ENCODE peak calls at places on chromosomes 6 and 20, in nine cellular contexts. A, V, N, T, U, K, Z, Y and C are unnamed samples.

GRCh38 chr6:101281266-101281665 is 112.2 kb upstream of the GRIK2 start:
- DNase-seq in A (no peak), V (no peak), N (peak; percentile 63), T (no peak), U (no peak), K (no peak), Z (no peak), Y (no peak), C (peak; percentile 4)

GRCh38 chr6:148193063-148193680 is 149.5 kb upstream of the SASH1 start:
- DNase-seq in A (no peak), V (no peak), N (peak; percentile 96), T (no peak), U (no peak), K (no peak), Z (no peak), Y (no peak), C (no peak)

GRCh38 chr20:1333462-1334369 is 4.8 kb upstream of the SDCBP2 start:
- DNase-seq in A (no peak), V (no peak), N (no peak), T (peak; percentile 34), U (no peak), K (peak; percentile 17), Z (no peak), Y (no peak), C (no peak)

GRCh38 chr6:130625825-130626500 is 201.2 kb upstream of the SMLR1 start:
- DNase-seq in A (no peak), V (peak; percentile 21), N (no peak), T (no peak), U (no peak), K (no peak), Z (peak; percentile 17), Y (no peak), C (no peak)

GRCh38 chr6:36340671-36341454 is 4.2 kb upstream of the BNIP5 start:
- DNase-seq in A (no peak), V (peak; percentile 89), N (peak; percentile 59), T (peak; percentile 85), U (peak; percentile 87), K (peak; percentile 79), Z (peak; percentile 75), Y (peak; percentile 5), C (peak; percentile 79)

GRCh38 chr6:119628691-119629621 is 279.4 kb upstream of the MAN1A1 start:
- DNase-seq in A (no peak), V (no peak), N (no peak), T (no peak), U (no peak), K (no peak), Z (no peak), Y (no peak), C (no peak)

GRCh38 chr6:127291495-127291894 is 24.8 kb downstream of the RNF146 start:
- DNase-seq in A (no peak), V (no peak), N (no peak), T (no peak), U (no peak), K (no peak), Z (no peak), Y (no peak), C (no peak)

GRCh38 chr20:36121981-36122930 is 32.3 kb upstream of the EPB41L1 start:
- DNase-seq in A (no peak), V (no peak), N (peak; percentile 91), T (no peak), U (no peak), K (no peak), Z (no peak), Y (no peak), C (peak; percentile 93)

GRCh38 chr20:40393161-40393560 is 295.9 kb downstream of the MAFB start:
- DNase-seq in A (no peak), V (no peak), N (no peak), T (no peak), U (no peak), K (no peak), Z (no peak), Y (no peak), C (no peak)

GRCh38 chr20:32651537-32651936 is 22.2 kb downstream of the C20orf203 start:
- DNase-seq in A (no peak), V (no peak), N (no peak), T (no peak), U (no peak), K (no peak), Z (no peak), Y (no peak), C (no peak)

GRCh38 chr6:79167931-79168694 is 66.4 kb downstream of the HMGN3 start:
- DNase-seq in A (no peak), V (peak; percentile 15), N (no peak), T (no peak), U (no peak), K (no peak), Z (peak; percentile 13), Y (no peak), C (no peak)

GRCh38 chr20:17675519-17676377 is 6.3 kb downstream of the RRBP1 start:
- DNase-seq in A (no peak), V (no peak), N (no peak), T (peak; percentile 59), U (no peak), K (no peak), Z (no peak), Y (no peak), C (no peak)

GRCh38 chr20:49245921-49246740 is 26.9 kb downstream of the DDX27 start:
- DNase-seq in A (no peak), V (peak; percentile 73), N (peak; percentile 52), T (no peak), U (no peak), K (no peak), Z (peak; percentile 70), Y (peak; percentile 22), C (no peak)

GRCh38 chr6:162631546-162631945 is 96.0 kb downstream of the PRKN start:
- DNase-seq in A (no peak), V (no peak), N (no peak), T (no peak), U (no peak), K (no peak), Z (no peak), Y (no peak), C (no peak)

GRCh38 chr6:158631678-158632537 is 12.6 kb downstream of the DYNLT1 start:
- DNase-seq in A (no peak), V (peak; percentile 88), N (peak; percentile 76), T (peak; percentile 88), U (no peak), K (peak; percentile 40), Z (peak; percentile 89), Y (no peak), C (no peak)

GRCh38 chr6:134451529-134451928 is 133.6 kb upstream of the SGK1 start:
- DNase-seq in A (no peak), V (no peak), N (no peak), T (no peak), U (no peak), K (no peak), Z (no peak), Y (no peak), C (peak; percentile 22)
- TF ChIP-seq CTCF in A (no peak), V (no peak), N (no peak), T (no peak), U (no peak), K (no peak), Z (no peak), Y (no peak), C (no peak)

GRCh38 chr6:27419363-27419762 is 30.8 kb downstream of the ZNF391 start:
- DNase-seq in A (no peak), V (no peak), N (no peak), T (no peak), U (no peak), K (no peak), Z (no peak), Y (no peak), C (no peak)

GRCh38 chr6:27414996-27415395 is 26.4 kb downstream of the ZNF391 start:
- DNase-seq in A (no peak), V (no peak), N (no peak), T (no peak), U (no peak), K (no peak), Z (no peak), Y (no peak), C (no peak)

GRCh38 chr6:27414300-27414699 is 25.7 kb downstream of the ZNF391 start:
- DNase-seq in A (no peak), V (no peak), N (no peak), T (no peak), U (no peak), K (no peak), Z (no peak), Y (no peak), C (no peak)

GRCh38 chr6:27415898-27416297 is 27.3 kb downstream of the ZNF391 start:
- DNase-seq in A (no peak), V (no peak), N (no peak), T (no peak), U (no peak), K (no peak), Z (no peak), Y (no peak), C (no peak)
- TF ChIP-seq CTCF in A (no peak), V (no peak), N (no peak), T (no peak), U (no peak), K (no peak), Z (no peak), Y (no peak), C (no peak)

GRCh38 chr6:91079939-91080338 is 493.1 kb upstream of the MAP3K7 start:
- DNase-seq in A (no peak), V (no peak), N (no peak), T (no peak), U (no peak), K (no peak), Z (no peak), Y (no peak), C (no peak)
- TF ChIP-seq CTCF in A (no peak), V (no peak), N (no peak), T (no peak), U (no peak), K (no peak), Z (no peak), Y (no peak), C (no peak)

GRCh38 chr6:74969591-74970267 is 236.1 kb downstream of the COL12A1 start:
- DNase-seq in A (no peak), V (no peak), N (peak; percentile 63), T (no peak), U (no peak), K (no peak), Z (peak; percentile 0), Y (no peak), C (peak; percentile 72)

GRCh38 chr6:74967821-74968220 is 238.0 kb downstream of the COL12A1 start:
- DNase-seq in A (no peak), V (peak; percentile 12), N (no peak), T (no peak), U (no peak), K (no peak), Z (peak; percentile 7), Y (no peak), C (peak; percentile 8)

GRCh38 chr6:74966712-74967111 is 239.1 kb downstream of the COL12A1 start:
- DNase-seq in A (no peak), V (no peak), N (no peak), T (no peak), U (no peak), K (no peak), Z (no peak), Y (no peak), C (no peak)

DNA sequence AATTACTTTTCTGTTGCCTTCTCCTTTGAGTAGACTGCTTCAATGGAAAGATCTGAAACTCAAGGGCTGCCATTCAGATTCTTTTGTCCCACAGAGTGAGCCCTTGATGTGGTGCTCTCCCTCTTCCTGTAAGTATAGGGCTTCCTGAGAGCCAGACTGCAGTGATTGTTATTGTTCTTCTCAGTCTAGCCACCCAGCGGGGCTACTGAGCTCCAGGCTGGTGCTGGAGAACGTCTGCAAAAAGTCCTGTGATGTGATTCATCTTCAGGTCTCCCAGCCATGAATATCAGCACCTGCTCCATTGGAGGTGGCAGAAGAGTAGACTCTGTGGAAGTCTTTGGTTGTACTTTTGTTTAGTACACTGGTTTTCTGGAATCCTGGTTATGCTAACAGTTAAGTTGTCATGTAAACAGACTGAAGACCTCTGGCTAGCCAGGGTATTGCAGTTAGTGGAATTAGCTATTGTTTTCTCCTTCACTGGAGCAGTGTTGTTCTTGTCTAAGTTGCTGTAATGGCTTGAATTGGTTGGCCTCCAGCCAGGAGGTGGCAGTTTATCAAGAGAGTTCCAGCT is 240.9 kb downstream of the COL12A1 start:
- DNase-seq in A (no peak), V (peak; percentile 2), N (no peak), T (no peak), U (no peak), K (no peak), Z (peak; percentile 24), Y (no peak), C (no peak)
- TF ChIP-seq CTCF in A (no peak), V (no peak), N (no peak), T (no peak), U (no peak), K (no peak), Z (no peak), Y (no peak), C (no peak)